ENCODE peak calls at places on chromosome 1, in five cellular contexts. X is AG10803, Y is uterus, D is astrocyte of the cerebellum, A is mesendoderm. E is an unnamed sample.

GRCh38 chr1:185284533-185285244 is 32.4 kb downstream of the IVNS1ABP start:
- DNase-seq in X (peak), Y (no peak), D (no peak), A (peak), E (no peak)

GRCh38 chr1:210104103-210104502 is 128.5 kb upstream of the SERTAD4 start:
- DNase-seq in X (no peak), Y (no peak), D (no peak), A (no peak), E (no peak)

GRCh38 chr1:173328961-173329360 is 121.8 kb upstream of the TNFSF4 start:
- DNase-seq in X (no peak), Y (no peak), D (no peak), A (no peak), E (no peak)

GRCh38 chr1:23865543-23865930 is 2.6 kb downstream of the FUCA1 start:
- DNase-seq in X (peak), Y (no peak), D (peak), A (no peak), E (peak)

GRCh38 chr1:91120915-91121314 is 99.1 kb upstream of the ZNF644 start:
- DNase-seq in X (peak), Y (no peak), D (no peak), A (peak), E (no peak)

GRCh38 chr1:15120251-15120945 is 33.1 kb upstream of the TMEM51 start:
- DNase-seq in X (no peak), Y (no peak), D (no peak), A (no peak), E (no peak)

GRCh38 chr1:113542221-113542701 is 151.9 kb downstream of the MAGI3 start:
- DNase-seq in X (peak), Y (no peak), D (no peak), A (no peak), E (peak)

GRCh38 chr1:87226341-87226760 is 102.3 kb upstream of the LMO4 start:
- DNase-seq in X (peak), Y (peak), D (peak), A (peak), E (peak)

GRCh38 chr1:44842763-44843655 is at the start of gene PTCH2:
- DNase-seq in X (peak), Y (peak), D (no peak), A (peak), E (peak)

GRCh38 chr1:85554630-85555327 is 25.8 kb upstream of the CCN1 start:
- DNase-seq in X (peak), Y (no peak), D (no peak), A (no peak), E (no peak)

GRCh38 chr1:32695098-32695904 is 7.3 kb downstream of the SYNC start:
- DNase-seq in X (peak), Y (peak), D (peak), A (no peak), E (no peak)

GRCh38 chr1:113686891-113687624 is 72.2 kb downstream of the PHTF1 start:
- DNase-seq in X (peak), Y (no peak), D (no peak), A (no peak), E (no peak)

GRCh38 chr1:11061652-11062365 is 2.0 kb upstream of the SRM start:
- DNase-seq in X (no peak), Y (no peak), D (no peak), A (peak), E (no peak)

GRCh38 chr1:60848583-60849188 is 233.7 kb upstream of the NFIA start:
- DNase-seq in X (peak), Y (no peak), D (peak), A (peak), E (no peak)

GRCh38 chr1:235403598-235403997 is 36.4 kb downstream of the TBCE start:
- DNase-seq in X (no peak), Y (no peak), D (no peak), A (no peak), E (no peak)

GRCh38 chr1:183761871-183762270 is 43.0 kb upstream of the RGL1 start:
- DNase-seq in X (peak), Y (no peak), D (peak), A (no peak), E (no peak)

GRCh38 chr1:31005198-31005597 is 60.3 kb downstream of the PUM1 start:
- DNase-seq in X (no peak), Y (no peak), D (no peak), A (no peak), E (no peak)

GRCh38 chr1:174191255-174191906 is 32.1 kb downstream of the RABGAP1L start:
- DNase-seq in X (peak), Y (no peak), D (peak), A (no peak), E (peak)

GRCh38 chr1:226656601-226657277 is 82.3 kb downstream of the ITPKB start:
- DNase-seq in X (peak), Y (no peak), D (peak), A (no peak), E (peak)

GRCh38 chr1:63949965-63950364 is 176.1 kb downstream of the ROR1 start:
- DNase-seq in X (peak), Y (peak), D (no peak), A (no peak), E (no peak)

GRCh38 chr1:243363832-243364231 is 108.0 kb downstream of the SDCCAG8 start:
- DNase-seq in X (no peak), Y (no peak), D (no peak), A (no peak), E (no peak)

GRCh38 chr1:202806845-202807366 is 1.3 kb downstream of the KDM5B start:
- DNase-seq in X (no peak), Y (peak), D (no peak), A (peak), E (no peak)

GRCh38 chr1:168752171-168752570 is 23.2 kb upstream of the DPT start:
- DNase-seq in X (no peak), Y (no peak), D (no peak), A (no peak), E (no peak)

GRCh38 chr1:201921952-201922558 is 24.3 kb downstream of the LMOD1 start:
- DNase-seq in X (no peak), Y (no peak), D (no peak), A (no peak), E (no peak)

GRCh38 chr1:37474051-37474696 is at the start of gene ZC3H12A:
- DNase-seq in X (peak), Y (peak), D (peak), A (peak), E (peak)

GRCh38 chr1:116485071-116485735 is 85.6 kb downstream of the CD58 start:
- DNase-seq in X (peak), Y (peak), D (peak), A (peak), E (peak)

GRCh38 chr1:94734963-94735899 is 84.9 kb upstream of the SLC44A3 start:
- DNase-seq in X (peak), Y (peak), D (peak), A (peak), E (peak)

GRCh38 chr1:158049867-158050266 is 56.4 kb downstream of the KIRREL1 start:
- DNase-seq in X (peak), Y (no peak), D (peak), A (no peak), E (no peak)

GRCh38 chr1:10908266-10908665 is 104.2 kb upstream of the TARDBP start:
- DNase-seq in X (no peak), Y (no peak), D (no peak), A (no peak), E (no peak)

GRCh38 chr1:66311092-66311491 is 222.9 kb upstream of the SGIP1 start:
- DNase-seq in X (no peak), Y (no peak), D (no peak), A (peak), E (no peak)

DNA sequence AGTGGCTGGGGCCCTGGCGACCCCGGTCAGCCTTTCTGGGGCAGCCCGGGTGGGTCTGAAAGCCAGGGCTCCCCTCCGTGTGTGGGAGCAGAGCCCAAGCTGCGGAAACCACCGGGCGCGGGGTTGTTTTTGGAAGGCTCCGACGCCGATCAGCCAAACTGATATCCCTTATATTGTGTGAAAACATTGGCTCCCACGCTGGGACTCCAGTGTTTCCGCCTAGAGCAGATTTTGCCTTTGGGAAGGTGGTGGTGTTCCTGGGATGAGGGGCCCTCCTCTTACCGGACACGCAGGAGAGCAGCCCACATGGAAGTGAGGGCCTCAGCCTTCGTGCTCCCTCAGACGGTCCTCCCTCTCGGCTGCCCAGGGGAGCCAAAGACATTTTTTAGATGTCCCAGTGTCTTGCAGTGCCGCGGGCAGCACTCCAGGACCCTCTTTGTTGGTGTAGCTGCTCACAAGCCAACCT is 54.3 kb downstream of the NGF start:
- DNase-seq in X (no peak), Y (no peak), D (no peak), A (no peak), E (no peak)
- H3K4me3 ChIP-seq in X (no peak), Y (no peak), D (no peak), A (no peak), E (no peak)

GRCh38 chr1:2049517-2050481 is at the start of gene PRKCZ:
- DNase-seq in X (no peak), Y (peak), D (no peak), A (peak), E (no peak)
- H3K4me3 ChIP-seq in X (no peak), Y (peak), D (peak), A (peak), E (peak)

DNA sequence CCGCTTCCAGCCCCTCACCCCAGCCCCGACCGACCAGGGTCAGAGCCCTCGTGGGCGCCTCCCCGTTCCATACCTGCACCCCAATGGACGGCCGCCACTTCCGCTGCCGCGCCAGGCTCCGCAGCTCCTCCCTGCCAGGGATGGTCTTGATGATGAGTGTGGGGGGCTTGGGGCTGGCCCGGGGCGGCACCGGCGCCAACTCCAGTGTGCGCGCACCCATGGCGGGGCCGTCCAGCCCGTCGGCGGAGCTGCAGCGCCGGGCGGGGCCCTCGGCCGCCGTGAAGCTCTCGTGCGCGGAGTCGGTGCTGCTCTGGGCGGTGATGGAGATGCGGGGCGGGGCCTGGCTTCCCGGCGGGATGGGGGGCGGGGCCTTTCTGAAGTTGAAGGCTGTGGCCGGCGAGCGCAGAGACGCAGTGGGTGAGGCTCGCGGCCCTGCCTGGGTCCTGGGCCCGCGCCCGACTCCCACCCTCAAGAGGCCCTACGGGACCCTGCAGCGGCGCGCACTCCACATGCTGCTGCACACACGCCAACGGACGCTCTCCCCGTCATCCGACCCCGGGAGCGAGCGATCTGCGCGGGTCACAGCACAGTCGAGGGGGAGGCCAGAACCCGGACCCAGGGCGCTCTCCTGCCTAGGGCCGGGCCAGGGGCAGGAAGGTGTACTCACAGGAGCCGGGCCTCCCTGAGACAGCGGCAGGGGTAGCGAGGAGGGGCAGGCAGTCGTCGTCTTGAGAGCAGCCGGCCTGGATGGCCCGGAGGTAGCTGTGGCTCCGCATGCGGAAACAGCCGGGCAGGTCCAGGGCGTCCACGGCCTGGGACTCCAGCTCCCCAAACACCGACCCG is 26.1 kb upstream of the SMIM12 start:
- DNase-seq in X (peak), Y (peak), D (no peak), A (peak), E (no peak)
- H3K4me3 ChIP-seq in X (peak), Y (peak), D (peak), A (no peak), E (peak)

GRCh38 chr1:16464917-16465625 is 24.5 kb downstream of the NECAP2 start:
- DNase-seq in X (peak), Y (no peak), D (no peak), A (no peak), E (no peak)

GRCh38 chr1:16462773-16463330 is 22.3 kb downstream of the NECAP2 start:
- DNase-seq in X (no peak), Y (no peak), D (no peak), A (no peak), E (no peak)

GRCh38 chr1:16474166-16474800 is 33.8 kb downstream of the NECAP2 start:
- DNase-seq in X (no peak), Y (no peak), D (no peak), A (no peak), E (no peak)

DNA sequence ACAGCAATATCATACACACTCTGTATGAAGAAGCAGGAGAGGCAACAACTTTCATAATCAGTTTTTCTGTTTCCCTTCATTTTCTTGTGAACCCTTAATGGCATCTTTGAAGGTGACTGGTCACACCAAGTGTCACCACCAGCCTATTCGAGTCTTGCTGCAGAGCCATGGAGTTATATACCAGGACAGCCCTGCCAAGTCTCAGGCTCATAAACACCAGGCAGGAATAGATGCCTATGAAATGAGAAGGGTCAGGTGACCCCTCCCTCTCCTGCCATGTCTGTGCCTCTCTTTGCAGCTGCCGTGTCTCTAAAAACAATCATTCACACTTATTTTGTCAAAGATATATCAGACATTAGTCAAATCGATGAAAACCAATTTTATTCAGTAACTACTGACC is 28.0 kb downstream of the NECAP2 start:
- DNase-seq in X (no peak), Y (no peak), D (no peak), A (no peak), E (no peak)
- H3K4me3 ChIP-seq in X (no peak), Y (no peak), D (no peak), A (no peak), E (no peak)

DNA sequence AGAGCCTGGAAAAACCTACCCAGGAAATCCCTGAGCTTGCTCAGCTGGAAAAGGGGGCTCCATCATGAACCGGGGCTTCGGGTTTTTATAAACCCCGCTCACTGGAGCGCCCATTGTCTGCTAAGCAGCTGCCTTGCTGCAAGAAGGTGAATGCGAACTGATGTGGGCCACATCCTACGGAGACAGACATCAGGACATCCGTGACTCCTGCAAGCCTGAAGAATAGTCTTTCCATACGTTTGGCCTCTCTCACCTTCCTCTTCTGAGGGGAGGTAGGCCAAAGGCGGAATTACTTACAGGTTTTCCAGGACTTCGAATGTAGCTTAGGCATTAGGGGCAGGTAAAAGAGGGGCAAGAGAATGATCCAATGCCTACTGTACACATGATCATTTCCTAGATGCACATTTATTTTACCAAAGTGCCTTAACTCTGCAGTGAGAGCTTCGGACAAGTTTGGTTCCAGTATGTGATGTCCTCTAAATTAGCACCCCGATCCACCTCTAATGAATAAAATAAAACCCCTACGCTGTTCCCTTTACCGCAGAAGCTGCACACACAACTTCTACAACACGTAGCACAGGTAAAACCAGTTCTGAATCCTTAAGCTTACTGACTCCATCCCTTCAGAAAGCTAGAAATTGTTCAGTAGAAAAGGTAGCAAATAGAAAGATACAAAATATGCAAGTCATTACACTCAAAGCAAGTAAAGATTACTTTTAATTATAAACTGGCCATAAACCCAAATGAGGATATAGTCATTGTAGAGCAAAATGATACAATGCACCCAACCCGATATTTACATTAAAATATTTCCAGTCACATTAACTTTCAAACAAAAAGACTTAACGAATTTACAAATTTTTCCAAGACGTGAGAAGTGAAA is 866 bp upstream of the SORT1 start:
- DNase-seq in X (no peak), Y (no peak), D (no peak), A (no peak), E (no peak)
- H3K4me3 ChIP-seq in X (peak), Y (peak), D (peak), A (peak), E (peak)

GRCh38 chr1:43365678-43366077 is 2.1 kb downstream of the ELOVL1 start:
- DNase-seq in X (no peak), Y (no peak), D (no peak), A (no peak), E (no peak)
- H3K4me3 ChIP-seq in X (no peak), Y (no peak), D (no peak), A (no peak), E (no peak)

GRCh38 chr1:6248798-6249731 is 5.1 kb downstream of the HES3 start:
- DNase-seq in X (peak), Y (no peak), D (no peak), A (no peak), E (no peak)

GRCh38 chr1:6247651-6248050 is 3.7 kb downstream of the HES3 start:
- DNase-seq in X (no peak), Y (no peak), D (no peak), A (no peak), E (no peak)

GRCh38 chr1:6246497-6247295 is 2.7 kb downstream of the HES3 start:
- DNase-seq in X (peak), Y (peak), D (peak), A (peak), E (no peak)

GRCh38 chr1:6249732-6250689 is 6.0 kb downstream of the HES3 start:
- DNase-seq in X (no peak), Y (no peak), D (no peak), A (no peak), E (no peak)

GRCh38 chr1:6248161-6248776 is 4.3 kb downstream of the HES3 start:
- DNase-seq in X (no peak), Y (no peak), D (no peak), A (no peak), E (no peak)
- H3K4me3 ChIP-seq in X (no peak), Y (no peak), D (no peak), A (no peak), E (no peak)

GRCh38 chr1:22712502-22713271 is 2.0 kb downstream of the EPHB2 start:
- DNase-seq in X (no peak), Y (no peak), D (peak), A (no peak), E (no peak)
- H3K4me3 ChIP-seq in X (no peak), Y (no peak), D (peak), A (no peak), E (peak)

DNA sequence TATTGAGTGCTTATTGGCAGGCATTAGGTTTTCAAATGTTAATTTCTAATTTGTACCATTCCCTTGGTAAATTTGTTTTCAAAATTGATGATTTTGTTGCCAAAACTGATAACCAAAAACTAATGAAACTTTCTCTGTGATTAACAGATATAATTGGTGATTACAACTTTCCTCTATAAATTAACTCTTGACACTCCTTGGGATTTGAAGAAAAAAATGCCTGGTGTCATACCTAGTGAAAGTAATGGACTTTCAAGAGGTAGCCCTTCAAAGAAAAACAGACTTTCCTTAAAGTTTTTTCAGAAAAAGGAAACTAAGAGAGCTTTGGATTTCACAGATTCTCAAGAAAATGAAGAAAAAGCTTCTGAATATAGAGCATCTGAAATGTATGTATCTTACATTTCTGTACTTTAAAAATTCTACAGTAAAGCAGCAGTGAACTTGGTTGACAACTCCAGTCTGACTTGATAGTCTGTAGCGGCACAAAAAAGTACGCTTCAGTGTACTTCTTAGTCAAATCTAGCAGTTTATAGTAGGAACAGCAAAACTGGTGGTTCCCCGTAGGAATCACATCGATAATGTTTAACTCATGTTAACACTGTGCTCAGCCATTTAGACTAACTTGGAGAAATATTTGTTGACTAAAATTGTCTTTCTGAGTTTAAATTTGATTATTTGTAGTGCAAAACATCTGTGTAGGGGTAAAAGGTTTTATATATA is 3.0 kb downstream of the USP1 start:
- DNase-seq in X (no peak), Y (no peak), D (peak), A (no peak), E (no peak)
- H3K4me3 ChIP-seq in X (no peak), Y (no peak), D (no peak), A (no peak), E (no peak)